ENCODE peak calls at places on chromosomes 12 and 14, in nine cellular contexts. One of them, this sample, is unnamed.

GRCh38 chr14:105153331-105153731 is 15.2 kb downstream of the JAG2 start:
- DNase-seq in A549: no peak
- DNase-seq in heart left ventricle: peak; percentile 80
- DNase-seq in SIG-M5: no peak
- DNase-seq in Peyer's patch: no peak
- DNase-seq in fibroblast of the conjunctiva: no peak
- DNase-seq in stimulated activated CD4-positive, alpha-beta T cell treated with anti-CD3 and anti-CD28 coated beads, Interleukin-15, amount 100 ng/mL, for 24 hours: no peak
- DNase-seq in DMS153: no peak
- DNase-seq in HS-5: no peak
- DNase-seq in this sample: no peak

GRCh38 chr14:59362533-59362932 is 102.6 kb downstream of the GPR135 start:
- DNase-seq in stimulated activated CD4-positive, alpha-beta T cell treated with anti-CD3 and anti-CD28 coated beads, Interleukin-15, amount 100 ng/mL, for 24 hours: no peak
- DNase-seq in fibroblast of the conjunctiva: no peak
- DNase-seq in SIG-M5: no peak
- DNase-seq in Peyer's patch: no peak
- DNase-seq in A549: no peak
- DNase-seq in heart left ventricle: no peak
- DNase-seq in DMS153: no peak
- DNase-seq in HS-5: no peak
- DNase-seq in this sample: no peak

GRCh38 chr12:27319394-27319793 is 13.2 kb upstream of the BMAL2 start:
- DNase-seq in Peyer's patch: no peak
- DNase-seq in A549: no peak
- DNase-seq in fibroblast of the conjunctiva: no peak
- DNase-seq in stimulated activated CD4-positive, alpha-beta T cell treated with anti-CD3 and anti-CD28 coated beads, Interleukin-15, amount 100 ng/mL, for 24 hours: no peak
- DNase-seq in heart left ventricle: no peak
- DNase-seq in DMS153: no peak
- DNase-seq in SIG-M5: no peak
- DNase-seq in HS-5: peak; percentile 42
- DNase-seq in this sample: no peak

GRCh38 chr14:21917699-21918436 is 244.2 kb upstream of the OR4E1 start:
- DNase-seq in fibroblast of the conjunctiva: peak; percentile 22
- DNase-seq in A549: peak; percentile 43
- DNase-seq in HS-5: no peak
- DNase-seq in DMS153: peak; percentile 9
- DNase-seq in SIG-M5: no peak
- DNase-seq in heart left ventricle: no peak
- DNase-seq in Peyer's patch: peak; percentile 81
- DNase-seq in stimulated activated CD4-positive, alpha-beta T cell treated with anti-CD3 and anti-CD28 coated beads, Interleukin-15, amount 100 ng/mL, for 24 hours: peak; percentile 72
- DNase-seq in this sample: peak; percentile 47

GRCh38 chr14:49796025-49796424 is 28.1 kb downstream of the KLHDC2 start:
- DNase-seq in DMS153: no peak
- DNase-seq in SIG-M5: no peak
- DNase-seq in stimulated activated CD4-positive, alpha-beta T cell treated with anti-CD3 and anti-CD28 coated beads, Interleukin-15, amount 100 ng/mL, for 24 hours: no peak
- DNase-seq in fibroblast of the conjunctiva: no peak
- DNase-seq in heart left ventricle: no peak
- DNase-seq in A549: no peak
- DNase-seq in HS-5: no peak
- DNase-seq in Peyer's patch: no peak
- DNase-seq in this sample: no peak

GRCh38 chr14:62053188-62053587 is 291.0 kb downstream of the SNAPC1 start:
- DNase-seq in A549: no peak
- DNase-seq in fibroblast of the conjunctiva: no peak
- DNase-seq in SIG-M5: no peak
- DNase-seq in DMS153: no peak
- DNase-seq in stimulated activated CD4-positive, alpha-beta T cell treated with anti-CD3 and anti-CD28 coated beads, Interleukin-15, amount 100 ng/mL, for 24 hours: no peak
- DNase-seq in HS-5: no peak
- DNase-seq in Peyer's patch: no peak
- DNase-seq in heart left ventricle: no peak
- DNase-seq in this sample: no peak

GRCh38 chr14:80055912-80056801 is 155.1 kb downstream of the DIO2 start:
- DNase-seq in SIG-M5: no peak
- DNase-seq in A549: peak; percentile 25
- DNase-seq in HS-5: peak; percentile 32
- DNase-seq in stimulated activated CD4-positive, alpha-beta T cell treated with anti-CD3 and anti-CD28 coated beads, Interleukin-15, amount 100 ng/mL, for 24 hours: peak; percentile 8
- DNase-seq in Peyer's patch: peak; percentile 44
- DNase-seq in fibroblast of the conjunctiva: peak; percentile 39
- DNase-seq in DMS153: no peak
- DNase-seq in heart left ventricle: no peak
- DNase-seq in this sample: peak; percentile 24

GRCh38 chr12:52018448-52019122 is 11.8 kb downstream of the TAMALIN start:
- DNase-seq in fibroblast of the conjunctiva: no peak
- DNase-seq in Peyer's patch: no peak
- DNase-seq in DMS153: peak; percentile 18
- DNase-seq in stimulated activated CD4-positive, alpha-beta T cell treated with anti-CD3 and anti-CD28 coated beads, Interleukin-15, amount 100 ng/mL, for 24 hours: no peak
- DNase-seq in SIG-M5: no peak
- DNase-seq in HS-5: no peak
- DNase-seq in heart left ventricle: no peak
- DNase-seq in A549: no peak
- DNase-seq in this sample: no peak

GRCh38 chr12:54028324-54029201 is at the start of gene HOXC6:
- DNase-seq in Peyer's patch: no peak
- DNase-seq in A549: peak; percentile 90
- DNase-seq in fibroblast of the conjunctiva: no peak
- DNase-seq in HS-5: no peak
- DNase-seq in DMS153: no peak
- DNase-seq in stimulated activated CD4-positive, alpha-beta T cell treated with anti-CD3 and anti-CD28 coated beads, Interleukin-15, amount 100 ng/mL, for 24 hours: no peak
- DNase-seq in heart left ventricle: no peak
- DNase-seq in SIG-M5: no peak
- DNase-seq in this sample: no peak

GRCh38 chr14:24329736-24330135 is 5.1 kb downstream of the ADCY4 start:
- DNase-seq in SIG-M5: no peak
- DNase-seq in A549: no peak
- DNase-seq in HS-5: no peak
- DNase-seq in Peyer's patch: peak; percentile 87
- DNase-seq in DMS153: no peak
- DNase-seq in heart left ventricle: peak; percentile 84
- DNase-seq in fibroblast of the conjunctiva: no peak
- DNase-seq in stimulated activated CD4-positive, alpha-beta T cell treated with anti-CD3 and anti-CD28 coated beads, Interleukin-15, amount 100 ng/mL, for 24 hours: peak; percentile 53
- DNase-seq in this sample: peak; percentile 43

GRCh38 chr12:127516467-127516866 is 750.5 kb upstream of the TMEM132C start:
- DNase-seq in Peyer's patch: no peak
- DNase-seq in SIG-M5: no peak
- DNase-seq in heart left ventricle: no peak
- DNase-seq in HS-5: peak; percentile 18
- DNase-seq in DMS153: no peak
- DNase-seq in fibroblast of the conjunctiva: no peak
- DNase-seq in stimulated activated CD4-positive, alpha-beta T cell treated with anti-CD3 and anti-CD28 coated beads, Interleukin-15, amount 100 ng/mL, for 24 hours: no peak
- DNase-seq in A549: no peak
- DNase-seq in this sample: no peak

GRCh38 chr12:46110220-46110700 is 119.9 kb upstream of the SCAF11 start:
- DNase-seq in HS-5: no peak
- DNase-seq in fibroblast of the conjunctiva: no peak
- DNase-seq in A549: no peak
- DNase-seq in DMS153: peak; percentile 9
- DNase-seq in heart left ventricle: peak; percentile 60
- DNase-seq in SIG-M5: no peak
- DNase-seq in Peyer's patch: peak; percentile 57
- DNase-seq in stimulated activated CD4-positive, alpha-beta T cell treated with anti-CD3 and anti-CD28 coated beads, Interleukin-15, amount 100 ng/mL, for 24 hours: no peak
- DNase-seq in this sample: peak; percentile 60

This sample was measured in colonic mucosa.